ENCODE peak calls at places on chromosomes 12 and 14, in five cellular contexts. M is H9; F is A549; Y is adipocyte; E is CD8-positive, alpha-beta T cell. V is an unnamed sample. For H3K4me1, the result is how much of the 10 kb centered on the place peaks cover.

GRCh38 chr12:8493084-8493483 is 20.2 kb upstream of the CLEC4D start:
- DNase-seq in Y (no peak), F (no peak), M (no peak), E (peak), V (no peak)

GRCh38 chr14:85811340-85811739 is 281.4 kb downstream of the FLRT2 start:
- DNase-seq in M (no peak), E (no peak), Y (no peak), F (no peak), V (no peak)

GRCh38 chr14:66606826-66607225 is 98.9 kb downstream of the GPHN start:
- DNase-seq in F (no peak), E (no peak), M (no peak), Y (no peak), V (no peak)

GRCh38 chr14:52463375-52463774 is 88.9 kb downstream of the TXNDC16 start:
- DNase-seq in F (no peak), M (no peak), E (no peak), Y (no peak), V (no peak)

GRCh38 chr12:31589582-31589895 is 1.4 kb downstream of the DENND5B start:
- DNase-seq in M (no peak), E (no peak), Y (peak), F (no peak), V (no peak)

GRCh38 chr14:35401853-35402252 is 2.7 kb downstream of the NFKBIA start:
- DNase-seq in Y (no peak), E (no peak), M (no peak), F (no peak), V (no peak)

GRCh38 chr14:98345186-98345585 is 926.8 kb downstream of the BCL11B start:
- DNase-seq in Y (no peak), E (no peak), F (no peak), M (no peak), V (no peak)

GRCh38 chr14:102472815-102473158 is 36.8 kb downstream of the ANKRD9 start:
- DNase-seq in M (no peak), E (no peak), F (no peak), Y (no peak), V (no peak)

GRCh38 chr14:58873228-58873953 is 235.6 kb downstream of the DACT1 start:
- DNase-seq in E (no peak), F (no peak), Y (no peak), M (no peak), V (no peak)

GRCh38 chr14:77273796-77274195 is 2.8 kb upstream of the NGB start:
- DNase-seq in E (no peak), Y (no peak), F (no peak), M (no peak), V (no peak)

GRCh38 chr12:51216652-51217051 is 1.2 kb downstream of the POU6F1 start:
- DNase-seq in Y (no peak), M (no peak), E (no peak), F (no peak), V (no peak)

GRCh38 chr14:59869381-59870255 is 958 bp downstream of the RTN1 start:
- DNase-seq in F (no peak), Y (no peak), E (no peak), M (peak), V (no peak)

GRCh38 chr14:106850913-106851825 is 1324.8 kb downstream of the TMEM121 start:
- DNase-seq in E (no peak), M (no peak), F (no peak), Y (no peak), V (no peak)
- H3K4me1 ChIP-seq in E (under half), M (under half), F (under half), Y (under half), V (under half)

GRCh38 chr14:104030958-104031357 is 54.5 kb upstream of the ASPG start:
- DNase-seq in F (no peak), M (no peak), Y (no peak), E (no peak), V (no peak)
- H3K4me1 ChIP-seq in F (under half), M (under half), Y (under half), E (under half), V (under half)

GRCh38 chr12:3246253-3246652 is 169.1 kb downstream of the TSPAN9 start:
- DNase-seq in M (no peak), E (no peak), Y (no peak), F (no peak), V (no peak)
- H3K4me1 ChIP-seq in M (under half), E (under half), Y (under half), F (under half), V (under half)

GRCh38 chr14:55128386-55129085 is 516 bp upstream of the LGALS3 start:
- DNase-seq in M (no peak), E (no peak), F (no peak), Y (no peak), V (no peak)
- H3K4me1 ChIP-seq in M (under half), E (under half), F (under half), Y (half or more), V (under half)

DNA sequence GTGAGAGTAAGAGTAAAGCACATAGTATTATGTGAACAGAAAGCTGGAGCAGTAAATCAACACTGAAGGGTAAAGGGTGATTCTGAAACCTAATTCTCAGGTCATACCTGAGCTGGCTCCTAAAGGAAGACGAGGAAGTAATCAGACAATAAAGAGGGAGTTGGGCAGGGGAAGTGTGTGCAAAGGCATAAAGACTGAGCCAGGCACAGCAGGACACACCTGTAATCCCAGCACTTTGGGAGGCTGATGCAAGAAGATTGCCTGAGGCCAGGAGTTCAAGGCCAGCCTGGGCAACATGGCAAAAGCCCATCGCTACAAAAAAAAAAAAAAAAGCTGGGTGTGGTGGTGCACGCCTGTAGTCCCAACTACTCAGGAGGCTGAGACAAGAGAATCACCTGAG is 9.6 kb downstream of the ARF3 start:
- DNase-seq in F (no peak), Y (no peak), M (no peak), E (no peak), V (no peak)
- H3K4me1 ChIP-seq in F (under half), Y (under half), M (under half), E (under half), V (under half)

GRCh38 chr12:6424008-6424347 is 20.8 kb upstream of the CD27 start:
- DNase-seq in M (no peak), Y (no peak), E (no peak), F (no peak), V (no peak)

GRCh38 chr12:6425588-6426531 is 18.9 kb upstream of the CD27 start:
- DNase-seq in F (no peak), M (no peak), E (peak), Y (no peak), V (no peak)

GRCh38 chr12:6426882-6427671 is 17.7 kb upstream of the CD27 start:
- DNase-seq in M (no peak), E (peak), Y (no peak), F (no peak), V (no peak)

GRCh38 chr12:6423267-6424007 is 21.3 kb upstream of the CD27 start:
- DNase-seq in Y (peak), M (peak), F (peak), E (peak), V (peak)

GRCh38 chr12:6424848-6425247 is 19.9 kb upstream of the CD27 start:
- DNase-seq in E (no peak), F (no peak), Y (no peak), M (no peak), V (no peak)
- H3K4me1 ChIP-seq in E (under half), F (under half), Y (under half), M (under half), V (under half)

V was measured in body of pancreas.